ENCODE peak calls at places on chromosomes 2 and 18, in seven cellular contexts. U, E, A, R, D, S and K are unnamed samples.

GRCh38 chr2:100135415-100135814 is 7.0 kb downstream of the AFF3 start:
- DNase-seq in U (no peak), E (no peak), A (no peak), R (no peak), D (no peak), S (no peak), K (no peak)

GRCh38 chr2:223558970-223559369 is 43.2 kb downstream of the SCG2 start:
- DNase-seq in U (no peak), E (no peak), A (no peak), R (no peak), D (no peak), S (no peak), K (no peak)

GRCh38 chr2:168773719-168774521 is 28.5 kb upstream of the NOSTRIN start:
- DNase-seq in U (peak), E (peak), A (peak), R (no peak), D (no peak), S (peak), K (peak)

GRCh38 chr2:83233284-83233683 is 1225.8 kb downstream of the SUCLG1 start:
- DNase-seq in U (no peak), E (no peak), A (no peak), R (no peak), D (no peak), S (no peak), K (no peak)

GRCh38 chr2:99611786-99612185 is 122.0 kb upstream of the REV1 start:
- DNase-seq in U (no peak), E (no peak), A (no peak), R (no peak), D (no peak), S (no peak), K (no peak)

GRCh38 chr2:223580951-223581350 is 21.2 kb downstream of the SCG2 start:
- DNase-seq in U (no peak), E (no peak), A (peak), R (no peak), D (no peak), S (no peak), K (no peak)

GRCh38 chr2:108377815-108378630 is at the start of gene SULT1C4:
- DNase-seq in U (peak), E (peak), A (peak), R (no peak), D (peak), S (peak), K (no peak)

GRCh38 chr2:232882505-232883115 is 12.5 kb downstream of the SNORC start:
- DNase-seq in U (no peak), E (no peak), A (no peak), R (no peak), D (no peak), S (no peak), K (no peak)

GRCh38 chr2:219758907-219759680 is 131.7 kb downstream of the SLC4A3 start:
- DNase-seq in U (no peak), E (no peak), A (no peak), R (no peak), D (peak), S (no peak), K (no peak)

GRCh38 chr2:185433824-185434223 is 304.8 kb upstream of the FSIP2 start:
- DNase-seq in U (no peak), E (no peak), A (peak), R (no peak), D (no peak), S (no peak), K (no peak)

GRCh38 chr2:16258350-16258749 is 318.0 kb downstream of the MYCN start:
- DNase-seq in U (no peak), E (no peak), A (no peak), R (no peak), D (no peak), S (no peak), K (no peak)

GRCh38 chr2:217837530-217837929 is 165.3 kb downstream of the TNS1 start:
- DNase-seq in U (no peak), E (no peak), A (no peak), R (no peak), D (no peak), S (no peak), K (no peak)

GRCh38 chr18:23226930-23227728 is 91.8 kb downstream of the CABLES1 start:
- DNase-seq in U (no peak), E (no peak), A (peak), R (no peak), D (no peak), S (no peak), K (no peak)

GRCh38 chr2:172991036-172991435 is 84.6 kb upstream of the MAP3K20 start:
- DNase-seq in U (no peak), E (no peak), A (no peak), R (no peak), D (no peak), S (no peak), K (no peak)

GRCh38 chr2:400988-401679 is 113.2 kb upstream of the ALKAL2 start:
- DNase-seq in U (no peak), E (no peak), A (no peak), R (no peak), D (no peak), S (peak), K (no peak)

GRCh38 chr2:68336192-68336591 is 16.4 kb upstream of the CNRIP1 start:
- DNase-seq in U (no peak), E (no peak), A (peak), R (no peak), D (no peak), S (no peak), K (no peak)

GRCh38 chr2:134014196-134014960 is 239.5 kb upstream of the MGAT5 start:
- DNase-seq in U (no peak), E (no peak), A (no peak), R (no peak), D (no peak), S (no peak), K (no peak)

GRCh38 chr2:188808921-188809320 is 165.3 kb upstream of the COL3A1 start:
- DNase-seq in U (no peak), E (no peak), A (peak), R (no peak), D (no peak), S (no peak), K (no peak)

GRCh38 chr2:37342636-37343211 is 1.7 kb upstream of the QPCT start:
- DNase-seq in U (no peak), E (no peak), A (no peak), R (no peak), D (no peak), S (no peak), K (no peak)

GRCh38 chr2:233447506-233448219 is 93.4 kb downstream of the DGKD start:
- DNase-seq in U (no peak), E (no peak), A (no peak), R (no peak), D (no peak), S (no peak), K (no peak)

GRCh38 chr2:161228511-161229240 is 68.4 kb downstream of the TANK start:
- DNase-seq in U (no peak), E (no peak), A (no peak), R (no peak), D (no peak), S (no peak), K (no peak)

GRCh38 chr2:58054264-58054663 is 7.7 kb downstream of the VRK2 start:
- DNase-seq in U (no peak), E (no peak), A (peak), R (no peak), D (no peak), S (no peak), K (no peak)

GRCh38 chr18:64037812-64038414 is 68.0 kb downstream of the SERPINB8 start:
- DNase-seq in U (peak), E (no peak), A (peak), R (no peak), D (no peak), S (no peak), K (no peak)

GRCh38 chr18:74936343-74936742 is 272.6 kb downstream of the PTGR3 start:
- DNase-seq in U (no peak), E (no peak), A (no peak), R (no peak), D (no peak), S (no peak), K (no peak)

GRCh38 chr2:20589975-20590703 is 60.8 kb downstream of the HS1BP3 start:
- DNase-seq in U (no peak), E (no peak), A (peak), R (no peak), D (no peak), S (peak), K (no peak)

GRCh38 chr2:120779781-120780283 is 44.2 kb downstream of the GLI2 start:
- DNase-seq in U (no peak), E (no peak), A (peak), R (no peak), D (no peak), S (no peak), K (no peak)

GRCh38 chr2:173962036-173962435 is 3.1 kb downstream of the SP3 start:
- DNase-seq in U (no peak), E (no peak), A (peak), R (no peak), D (no peak), S (no peak), K (no peak)